ENCODE peak calls at places on chromosomes 13 and 19, in six cellular contexts. One of them, this sample, is unnamed.

GRCh38 chr19:13012690-13013608 is 17.7 kb downstream of the NFIX start:
- DNase-seq in choroid plexus epithelial cell: peak
- DNase-seq in NCI-H1092: no peak
- DNase-seq in IMR-90: peak
- DNase-seq in H54: peak
- DNase-seq in aorta: peak
- DNase-seq in this sample: peak

GRCh38 chr13:40549500-40550094 is 116.8 kb downstream of the FOXO1 start:
- DNase-seq in choroid plexus epithelial cell: no peak
- DNase-seq in NCI-H1092: no peak
- DNase-seq in IMR-90: no peak
- DNase-seq in H54: no peak
- DNase-seq in aorta: peak
- DNase-seq in this sample: peak

GRCh38 chr19:40802300-40803169 is 3.5 kb downstream of the EGLN2 start:
- DNase-seq in choroid plexus epithelial cell: no peak
- DNase-seq in NCI-H1092: no peak
- DNase-seq in IMR-90: no peak
- DNase-seq in H54: no peak
- DNase-seq in aorta: no peak
- DNase-seq in this sample: no peak

GRCh38 chr13:43235028-43235427 is 211.6 kb downstream of the DNAJC15 start:
- DNase-seq in choroid plexus epithelial cell: no peak
- DNase-seq in NCI-H1092: no peak
- DNase-seq in IMR-90: no peak
- DNase-seq in H54: no peak
- DNase-seq in aorta: no peak
- DNase-seq in this sample: no peak

GRCh38 chr19:21912654-21913053 is 76.7 kb upstream of the ZNF43 start:
- DNase-seq in choroid plexus epithelial cell: no peak
- DNase-seq in NCI-H1092: no peak
- DNase-seq in IMR-90: no peak
- DNase-seq in H54: no peak
- DNase-seq in aorta: no peak
- DNase-seq in this sample: no peak

GRCh38 chr19:43784981-43785808 is 4.4 kb upstream of the KCNN4 start:
- DNase-seq in choroid plexus epithelial cell: peak
- DNase-seq in NCI-H1092: peak
- DNase-seq in IMR-90: peak
- DNase-seq in H54: peak
- DNase-seq in aorta: peak
- DNase-seq in this sample: peak

GRCh38 chr19:38920529-38921419 is 8.8 kb upstream of the CCER2 start:
- DNase-seq in choroid plexus epithelial cell: no peak
- DNase-seq in NCI-H1092: no peak
- DNase-seq in IMR-90: no peak
- DNase-seq in H54: no peak
- DNase-seq in aorta: no peak
- DNase-seq in this sample: no peak

GRCh38 chr13:45658586-45659235 is 43.2 kb upstream of the ERICH6B start:
- DNase-seq in choroid plexus epithelial cell: peak
- DNase-seq in NCI-H1092: no peak
- DNase-seq in IMR-90: peak
- DNase-seq in H54: no peak
- DNase-seq in aorta: no peak
- DNase-seq in this sample: peak

GRCh38 chr13:112990783-112991182 is 21.8 kb downstream of the MCF2L start:
- DNase-seq in choroid plexus epithelial cell: no peak
- DNase-seq in NCI-H1092: peak
- DNase-seq in IMR-90: no peak
- DNase-seq in H54: no peak
- DNase-seq in aorta: no peak
- DNase-seq in this sample: no peak

GRCh38 chr19:35513975-35514809 is 743 bp upstream of the DMKN start:
- DNase-seq in choroid plexus epithelial cell: peak
- DNase-seq in NCI-H1092: no peak
- DNase-seq in IMR-90: no peak
- DNase-seq in H54: no peak
- DNase-seq in aorta: no peak
- DNase-seq in this sample: no peak

GRCh38 chr13:41520699-41521630 is 63.6 kb downstream of the RGCC start:
- DNase-seq in choroid plexus epithelial cell: no peak
- DNase-seq in NCI-H1092: no peak
- DNase-seq in IMR-90: no peak
- DNase-seq in H54: no peak
- DNase-seq in aorta: no peak
- DNase-seq in this sample: no peak

GRCh38 chr13:40187836-40188591 is 478.4 kb downstream of the FOXO1 start:
- DNase-seq in choroid plexus epithelial cell: peak
- DNase-seq in NCI-H1092: no peak
- DNase-seq in IMR-90: no peak
- DNase-seq in H54: no peak
- DNase-seq in aorta: no peak
- DNase-seq in this sample: no peak

GRCh38 chr19:55529636-55530230 is 7.2 kb downstream of the SBK2 start:
- DNase-seq in choroid plexus epithelial cell: no peak
- DNase-seq in NCI-H1092: no peak
- DNase-seq in IMR-90: no peak
- DNase-seq in H54: no peak
- DNase-seq in aorta: peak
- DNase-seq in this sample: no peak

GRCh38 chr13:102977471-102977870 is 88.7 kb downstream of the SLC10A2 start:
- DNase-seq in choroid plexus epithelial cell: no peak
- DNase-seq in NCI-H1092: no peak
- DNase-seq in IMR-90: no peak
- DNase-seq in H54: no peak
- DNase-seq in aorta: no peak
- DNase-seq in this sample: peak

GRCh38 chr19:2274185-2274711 is 7.7 kb downstream of the PEAK3 start:
- DNase-seq in choroid plexus epithelial cell: no peak
- DNase-seq in NCI-H1092: no peak
- DNase-seq in IMR-90: no peak
- DNase-seq in H54: no peak
- DNase-seq in aorta: no peak
- DNase-seq in this sample: no peak

GRCh38 chr19:49684251-49684982 is 5.0 kb upstream of the ADM5 start:
- DNase-seq in choroid plexus epithelial cell: no peak
- DNase-seq in NCI-H1092: no peak
- DNase-seq in IMR-90: no peak
- DNase-seq in H54: no peak
- DNase-seq in aorta: no peak
- DNase-seq in this sample: no peak

GRCh38 chr13:23804166-23804565 is 85.0 kb downstream of the MIPEP start:
- DNase-seq in choroid plexus epithelial cell: no peak
- DNase-seq in NCI-H1092: no peak
- DNase-seq in IMR-90: no peak
- DNase-seq in H54: no peak
- DNase-seq in aorta: no peak
- DNase-seq in this sample: no peak

GRCh38 chr19:35870798-35871197 is 2.4 kb downstream of the APLP1 start:
- DNase-seq in choroid plexus epithelial cell: no peak
- DNase-seq in NCI-H1092: no peak
- DNase-seq in IMR-90: no peak
- DNase-seq in H54: no peak
- DNase-seq in aorta: no peak
- DNase-seq in this sample: no peak

GRCh38 chr19:51468545-51468920 is 9.8 kb upstream of the CEACAM18 start:
- DNase-seq in choroid plexus epithelial cell: no peak
- DNase-seq in NCI-H1092: no peak
- DNase-seq in IMR-90: no peak
- DNase-seq in H54: no peak
- DNase-seq in aorta: no peak
- DNase-seq in this sample: no peak

GRCh38 chr13:28568286-28568685 is 73.4 kb upstream of the FLT1 start:
- DNase-seq in choroid plexus epithelial cell: peak
- DNase-seq in NCI-H1092: peak
- DNase-seq in IMR-90: peak
- DNase-seq in H54: no peak
- DNase-seq in aorta: peak
- DNase-seq in this sample: peak

GRCh38 chr13:112819816-112820215 is 130.0 kb downstream of the ATP11A start:
- DNase-seq in choroid plexus epithelial cell: no peak
- DNase-seq in NCI-H1092: no peak
- DNase-seq in IMR-90: no peak
- DNase-seq in H54: no peak
- DNase-seq in aorta: peak
- DNase-seq in this sample: no peak

GRCh38 chr13:44685641-44686040 is 109.5 kb upstream of the TSC22D1 start:
- DNase-seq in choroid plexus epithelial cell: peak
- DNase-seq in NCI-H1092: no peak
- DNase-seq in IMR-90: no peak
- DNase-seq in H54: no peak
- DNase-seq in aorta: no peak
- DNase-seq in this sample: peak

GRCh38 chr13:34842466-34842865 is 99.6 kb upstream of the NBEA start:
- DNase-seq in choroid plexus epithelial cell: no peak
- DNase-seq in NCI-H1092: no peak
- DNase-seq in IMR-90: no peak
- DNase-seq in H54: no peak
- DNase-seq in aorta: no peak
- DNase-seq in this sample: no peak

GRCh38 chr13:30341815-30342570 is 34.6 kb upstream of the KATNAL1 start:
- DNase-seq in choroid plexus epithelial cell: peak
- DNase-seq in NCI-H1092: no peak
- DNase-seq in IMR-90: peak
- DNase-seq in H54: peak
- DNase-seq in aorta: peak
- DNase-seq in this sample: peak

GRCh38 chr19:45547965-45548609 is 36.5 kb downstream of the OPA3 start:
- DNase-seq in choroid plexus epithelial cell: no peak
- DNase-seq in NCI-H1092: no peak
- DNase-seq in IMR-90: peak
- DNase-seq in H54: peak
- DNase-seq in aorta: no peak
- DNase-seq in this sample: no peak

GRCh38 chr19:19710506-19710905 is 22.4 kb downstream of the ZNF14 start:
- DNase-seq in choroid plexus epithelial cell: no peak
- DNase-seq in NCI-H1092: no peak
- DNase-seq in IMR-90: no peak
- DNase-seq in H54: no peak
- DNase-seq in aorta: no peak
- DNase-seq in this sample: no peak

GRCh38 chr19:46727036-46727501 is 10.2 kb upstream of the PRKD2 start:
- DNase-seq in choroid plexus epithelial cell: no peak
- DNase-seq in NCI-H1092: no peak
- DNase-seq in IMR-90: no peak
- DNase-seq in H54: no peak
- DNase-seq in aorta: no peak
- DNase-seq in this sample: no peak

This sample was measured in iris pigment epithelial cell.